ENCODE peak calls at places on chromosomes 3 and 15, in four cellular contexts. H, L, Q and Y are unnamed samples.

GRCh38 chr3:13108861-13109260 is 35.6 kb upstream of the IQSEC1 start:
- DNase-seq in Q (no peak), H (no peak), L (no peak), Y (no peak)

GRCh38 chr3:38616658-38617057 is 32.8 kb downstream of the SCN5A start:
- DNase-seq in Q (no peak), H (no peak), L (no peak), Y (no peak)

GRCh38 chr3:37785718-37786117 is 76.0 kb upstream of the CTDSPL start:
- DNase-seq in H (no peak), Q (no peak), L (no peak), Y (no peak)

GRCh38 chr15:44726568-44727461 is 9.5 kb upstream of the TRIM69 start:
- DNase-seq in L (peak), Q (peak), H (peak), Y (peak)

GRCh38 chr3:54660599-54661210 is 267.2 kb downstream of the LRTM1 start:
- DNase-seq in Q (peak), L (no peak), H (no peak), Y (no peak)

GRCh38 chr15:78387678-78388077 is 47.5 kb downstream of the CRABP1 start:
- DNase-seq in Q (no peak), L (no peak), H (peak), Y (no peak)

GRCh38 chr3:175398676-175399075 is 539.5 kb downstream of the NAALADL2 start:
- DNase-seq in Q (no peak), H (no peak), L (no peak), Y (no peak)

GRCh38 chr3:46508850-46509591 is 11.2 kb downstream of the RTP3 start:
- DNase-seq in L (no peak), H (no peak), Q (no peak), Y (no peak)

GRCh38 chr15:44069489-44069888 is 125.6 kb downstream of the FRMD5 start:
- DNase-seq in Q (no peak), L (no peak), H (no peak), Y (no peak)

GRCh38 chr3:143808999-143809700 is 39.1 kb downstream of the SLC9A9 start:
- DNase-seq in H (no peak), Q (no peak), L (no peak), Y (no peak)

GRCh38 chr3:194777729-194778128 is 92.0 kb downstream of the FAM43A start:
- DNase-seq in L (no peak), Q (no peak), H (peak), Y (no peak)

GRCh38 chr3:150385296-150386242 is 22.5 kb upstream of the TSC22D2 start:
- DNase-seq in L (no peak), Q (no peak), H (no peak), Y (no peak)

GRCh38 chr15:75921732-75922703 is 18.3 kb downstream of the FBXO22 start:
- DNase-seq in L (peak), Q (peak), H (no peak), Y (no peak)

GRCh38 chr15:54206586-54207321 is 228.5 kb downstream of the UNC13C start:
- DNase-seq in H (no peak), Q (no peak), L (no peak), Y (no peak)

GRCh38 chr15:45429974-45430792 is 51.8 kb upstream of the GATM start:
- DNase-seq in H (no peak), L (peak), Q (peak), Y (peak)

GRCh38 chr3:33993631-33994030 is 195.2 kb downstream of the PDCD6IP start:
- DNase-seq in H (no peak), L (no peak), Q (peak), Y (no peak)

GRCh38 chr3:128416578-128417150 is 50.0 kb downstream of the DNAJB8 start:
- DNase-seq in Q (peak), L (no peak), H (no peak), Y (no peak)

GRCh38 chr3:45995370-45996192 is at the start of gene FYCO1:
- DNase-seq in L (peak), H (peak), Q (peak), Y (peak)

GRCh38 chr3:195094211-195094921 is 176.6 kb downstream of the XXYLT1 start:
- DNase-seq in H (no peak), L (no peak), Q (no peak), Y (no peak)

GRCh38 chr3:87468235-87468634 is 191.9 kb upstream of the POU1F1 start:
- DNase-seq in L (no peak), H (no peak), Q (no peak), Y (no peak)

GRCh38 chr3:40669176-40669575 is 144.4 kb downstream of the ZNF621 start:
- DNase-seq in Q (no peak), L (no peak), H (no peak), Y (no peak)

GRCh38 chr3:29686889-29687592 is 406.2 kb downstream of the RBMS3 start:
- DNase-seq in L (no peak), Q (peak), H (no peak), Y (no peak)

GRCh38 chr3:128343287-128344045 is 123.2 kb downstream of the DNAJB8 start:
- DNase-seq in Q (peak), H (peak), L (no peak), Y (no peak)

GRCh38 chr3:27679691-27680090 is 42.4 kb downstream of the EOMES start:
- DNase-seq in L (no peak), Q (no peak), H (no peak), Y (no peak)

GRCh38 chr15:39565851-39566250 is 15.0 kb upstream of the THBS1 start:
- DNase-seq in Q (no peak), L (no peak), H (no peak), Y (no peak)

GRCh38 chr3:72191211-72191960 is 406.4 kb upstream of the PROK2 start:
- DNase-seq in L (no peak), H (no peak), Q (no peak), Y (no peak)

GRCh38 chr15:82648257-82649103 is 1.3 kb upstream of the CPEB1 start:
- DNase-seq in Q (no peak), H (no peak), L (peak), Y (no peak)

GRCh38 chr3:66083961-66084270 is 45.2 kb upstream of the MAGI1 start:
- DNase-seq in Q (peak), H (no peak), L (no peak), Y (no peak)

GRCh38 chr3:46131884-46132478 is 76.1 kb downstream of the CCR1 start:
- DNase-seq in Q (no peak), L (no peak), H (no peak), Y (no peak)

GRCh38 chr15:26146162-26146561 is 283.0 kb upstream of the ATP10A start:
- DNase-seq in H (no peak), Q (no peak), L (no peak), Y (no peak)

GRCh38 chr15:82855286-82856092 is 46.1 kb downstream of the WHAMM start:
- DNase-seq in L (no peak), H (no peak), Q (no peak), Y (no peak)

GRCh38 chr15:59396660-59397059 is 24.0 kb upstream of the MYO1E start:
- DNase-seq in H (no peak), L (no peak), Q (no peak), Y (no peak)

GRCh38 chr3:16596352-16597032 is 8.7 kb downstream of the DAZL start:
- DNase-seq in H (no peak), L (no peak), Q (no peak), Y (no peak)

GRCh38 chr15:55256281-55257013 is 33.2 kb downstream of the RAB27A start:
- DNase-seq in Q (no peak), H (no peak), L (no peak), Y (no peak)

GRCh38 chr3:150411971-150412370 is 3.9 kb downstream of the TSC22D2 start:
- DNase-seq in Q (no peak), L (no peak), H (no peak), Y (no peak)

GRCh38 chr3:31882431-31882830 is 98.6 kb downstream of the OSBPL10 start:
- DNase-seq in H (no peak), Q (no peak), L (no peak), Y (no peak)

GRCh38 chr3:117995795-117996194 is 1038.9 kb downstream of the IGSF11 start:
- DNase-seq in Q (no peak), H (peak), L (no peak), Y (no peak)

GRCh38 chr3:126083511-126083912 is 412 bp downstream of the SLC41A3 start:
- DNase-seq in Q (no peak), L (peak), H (no peak), Y (peak)

GRCh38 chr3:184042617-184043016 is 10.2 kb upstream of the HTR3C start:
- DNase-seq in Q (no peak), H (peak), L (no peak), Y (no peak)